ENCODE peak calls at places on chromosomes 12 and 14, in five cellular contexts. One of them, this sample, is unnamed.

GRCh38 chr12:66036317-66036716 is 94.2 kb downstream of the LLPH start:
- DNase-seq in colonic mucosa: no peak
- DNase-seq in mammary epithelial cell: peak; percentile 94
- DNase-seq in adrenal gland: peak; percentile 87
- DNase-seq in GM23338: no peak
- DNase-seq in this sample: no peak

GRCh38 chr12:48958049-48958388 is 732 bp upstream of the ARF3 start:
- DNase-seq in colonic mucosa: no peak
- DNase-seq in mammary epithelial cell: no peak
- DNase-seq in adrenal gland: no peak
- DNase-seq in GM23338: no peak
- DNase-seq in this sample: no peak

GRCh38 chr12:11071414-11071813 is 9.3 kb upstream of the TAS2R46 start:
- DNase-seq in colonic mucosa: no peak
- DNase-seq in mammary epithelial cell: no peak
- DNase-seq in adrenal gland: no peak
- DNase-seq in GM23338: peak; percentile 66
- DNase-seq in this sample: no peak

GRCh38 chr12:106145539-106146447 is 7.0 kb upstream of the NUAK1 start:
- DNase-seq in colonic mucosa: peak; percentile 84
- DNase-seq in mammary epithelial cell: no peak
- DNase-seq in adrenal gland: peak; percentile 48
- DNase-seq in GM23338: no peak
- DNase-seq in this sample: peak; percentile 56

GRCh38 chr14:102988054-102988453 is 65.6 kb downstream of the AMN start:
- DNase-seq in colonic mucosa: no peak
- DNase-seq in mammary epithelial cell: peak; percentile 22
- DNase-seq in adrenal gland: no peak
- DNase-seq in GM23338: no peak
- DNase-seq in this sample: no peak

GRCh38 chr12:126353604-126354003 is 1288.4 kb downstream of the AACS start:
- DNase-seq in colonic mucosa: no peak
- DNase-seq in mammary epithelial cell: peak; percentile 0
- DNase-seq in adrenal gland: no peak
- DNase-seq in GM23338: no peak
- DNase-seq in this sample: no peak

GRCh38 chr14:59464651-59465569 is at the start of gene GPR135:
- DNase-seq in colonic mucosa: peak; percentile 56
- DNase-seq in mammary epithelial cell: peak; percentile 26
- DNase-seq in adrenal gland: peak; percentile 68
- DNase-seq in GM23338: peak; percentile 70
- DNase-seq in this sample: peak; percentile 80

GRCh38 chr12:49776858-49777257 is 35.5 kb downstream of the TMBIM6 start:
- DNase-seq in colonic mucosa: no peak
- DNase-seq in mammary epithelial cell: no peak
- DNase-seq in adrenal gland: no peak
- DNase-seq in GM23338: no peak
- DNase-seq in this sample: no peak

GRCh38 chr14:21245813-21246212 is 23.4 kb downstream of the HNRNPC start:
- DNase-seq in colonic mucosa: no peak
- DNase-seq in mammary epithelial cell: no peak
- DNase-seq in adrenal gland: no peak
- DNase-seq in GM23338: no peak
- DNase-seq in this sample: no peak

GRCh38 chr12:110906516-110906915 is 13.9 kb downstream of the MYL2 start:
- DNase-seq in colonic mucosa: no peak
- DNase-seq in mammary epithelial cell: no peak
- DNase-seq in adrenal gland: no peak
- DNase-seq in GM23338: no peak
- DNase-seq in this sample: no peak

GRCh38 chr14:56933446-56933845 is 123.2 kb upstream of the OTX2 start:
- DNase-seq in colonic mucosa: no peak
- DNase-seq in mammary epithelial cell: no peak
- DNase-seq in adrenal gland: no peak
- DNase-seq in GM23338: no peak
- DNase-seq in this sample: no peak

GRCh38 chr14:50814161-50814560 is 16.8 kb downstream of the NIN start:
- DNase-seq in colonic mucosa: no peak
- DNase-seq in mammary epithelial cell: no peak
- DNase-seq in adrenal gland: no peak
- DNase-seq in GM23338: no peak
- DNase-seq in this sample: no peak

GRCh38 chr14:104889374-104889755 is 24.3 kb downstream of the CEP170B start:
- DNase-seq in colonic mucosa: no peak
- DNase-seq in mammary epithelial cell: no peak
- DNase-seq in adrenal gland: no peak
- DNase-seq in GM23338: no peak
- DNase-seq in this sample: no peak

GRCh38 chr14:61388173-61388975 is 67.0 kb downstream of the PRKCH start:
- DNase-seq in colonic mucosa: no peak
- DNase-seq in mammary epithelial cell: peak; percentile 94
- DNase-seq in adrenal gland: no peak
- DNase-seq in GM23338: no peak
- DNase-seq in this sample: no peak

DNA sequence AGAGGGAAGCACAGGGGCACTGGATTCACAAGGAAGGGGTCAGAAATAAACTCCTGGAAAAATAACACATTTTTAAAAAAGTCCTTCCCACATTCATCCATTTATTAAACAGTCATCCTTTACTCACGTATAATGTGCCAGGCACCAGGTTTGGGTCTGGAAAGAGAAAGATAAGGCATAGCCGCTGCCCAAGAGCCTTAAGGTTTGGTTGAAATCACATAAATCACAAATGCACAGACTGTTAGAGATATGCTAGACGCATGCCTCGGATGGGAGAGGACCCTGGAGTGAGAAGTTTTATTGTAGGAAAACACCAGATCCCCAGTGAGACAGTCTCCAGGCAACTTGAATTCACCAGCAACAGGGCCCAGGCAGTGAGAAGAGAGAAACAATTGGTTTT is 305.8 kb upstream of the AMIGO2 start:
- DNase-seq in colonic mucosa: no peak
- DNase-seq in mammary epithelial cell: no peak
- DNase-seq in adrenal gland: no peak
- DNase-seq in GM23338: peak; percentile 5
- DNase-seq in this sample: no peak
- H3K27ac ChIP-seq in colonic mucosa: no peak overlapping the region
- H3K27ac ChIP-seq in mammary epithelial cell: no peak overlapping the region
- H3K27ac ChIP-seq in adrenal gland: no peak overlapping the region
- H3K27ac ChIP-seq in GM23338: no peak overlapping the region
- H3K27ac ChIP-seq in this sample: no peak overlapping the region

GRCh38 chr12:79766705-79767464 is 76.1 kb upstream of the PAWR start:
- DNase-seq in colonic mucosa: no peak
- DNase-seq in mammary epithelial cell: no peak
- DNase-seq in adrenal gland: no peak
- DNase-seq in GM23338: no peak
- DNase-seq in this sample: no peak

GRCh38 chr12:79761341-79761740 is 70.6 kb upstream of the PAWR start:
- DNase-seq in colonic mucosa: no peak
- DNase-seq in mammary epithelial cell: no peak
- DNase-seq in adrenal gland: no peak
- DNase-seq in GM23338: no peak
- DNase-seq in this sample: no peak

GRCh38 chr12:79765157-79765556 is 74.4 kb upstream of the PAWR start:
- DNase-seq in colonic mucosa: no peak
- DNase-seq in mammary epithelial cell: no peak
- DNase-seq in adrenal gland: no peak
- DNase-seq in GM23338: no peak
- DNase-seq in this sample: no peak

GRCh38 chr12:79764641-79765040 is 73.9 kb upstream of the PAWR start:
- DNase-seq in colonic mucosa: no peak
- DNase-seq in mammary epithelial cell: no peak
- DNase-seq in adrenal gland: no peak
- DNase-seq in GM23338: no peak
- DNase-seq in this sample: no peak

DNA sequence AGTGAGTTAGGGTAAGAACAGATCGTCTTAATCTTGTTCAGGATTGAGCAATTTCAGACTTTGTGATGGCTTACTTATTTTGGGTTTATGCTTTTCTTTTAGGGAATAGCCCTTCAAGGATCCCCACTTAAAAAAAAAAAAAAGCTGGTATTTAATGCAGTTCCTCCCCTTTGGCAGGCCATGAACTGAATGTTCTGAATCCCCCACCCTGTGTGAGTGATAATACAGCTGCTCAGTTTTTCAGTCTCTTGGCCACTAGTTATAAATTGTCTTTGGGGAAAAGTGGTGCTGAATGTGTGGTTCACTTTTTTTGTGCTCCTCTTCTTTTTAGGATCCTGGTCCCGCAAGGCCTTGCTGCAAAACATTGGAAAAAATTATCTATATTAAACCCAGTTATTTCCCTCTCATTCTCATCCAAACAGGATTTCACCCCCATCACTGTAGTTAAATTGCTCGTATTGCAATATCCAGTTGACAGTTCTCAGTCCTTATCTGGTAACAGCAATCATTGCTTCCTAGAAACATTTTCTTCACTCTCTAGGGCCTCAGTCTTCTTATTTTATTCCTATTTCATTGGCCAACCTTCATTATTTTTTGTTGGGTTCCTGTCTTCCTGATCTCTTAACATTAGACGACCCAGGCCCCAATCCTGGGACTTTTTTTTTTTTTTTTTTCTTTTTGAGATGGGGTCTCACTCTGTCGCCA is 73.1 kb upstream of the PAWR start:
- DNase-seq in colonic mucosa: no peak
- DNase-seq in mammary epithelial cell: no peak
- DNase-seq in adrenal gland: no peak
- DNase-seq in GM23338: no peak
- DNase-seq in this sample: no peak
- H3K27me3 ChIP-seq in colonic mucosa: no peaks in the 10 kb centered on the region
- H3K27me3 ChIP-seq in mammary epithelial cell: no peaks in the 10 kb centered on the region
- H3K27me3 ChIP-seq in adrenal gland: no peaks in the 10 kb centered on the region
- H3K27me3 ChIP-seq in GM23338: no peaks in the 10 kb centered on the region
- H3K27me3 ChIP-seq in this sample: no peaks in the 10 kb centered on the region

DNA sequence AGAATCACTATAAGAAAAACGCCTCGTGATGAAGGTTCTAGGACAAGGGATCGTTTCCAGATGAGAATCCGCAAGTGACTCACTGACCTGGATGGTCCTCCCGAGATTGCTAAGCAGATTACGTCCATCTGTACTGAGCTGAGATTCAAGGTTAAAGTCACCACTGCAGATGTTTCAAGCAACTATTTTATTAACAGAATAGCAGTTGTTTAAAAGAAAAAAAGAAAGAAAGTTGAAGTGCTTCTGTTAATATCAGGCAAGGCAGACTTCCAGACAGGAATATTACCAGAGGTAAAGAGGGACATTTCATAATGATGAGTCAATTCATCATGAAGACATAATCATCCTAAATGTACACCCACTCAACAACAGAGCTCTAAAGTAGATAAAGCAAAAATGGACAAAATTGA is 17.9 kb downstream of the PXN start:
- DNase-seq in colonic mucosa: no peak
- DNase-seq in mammary epithelial cell: peak; percentile 73
- DNase-seq in adrenal gland: peak; percentile 69
- DNase-seq in GM23338: no peak
- DNase-seq in this sample: no peak
- H3K27ac ChIP-seq in colonic mucosa: no peak overlapping the region
- H3K27ac ChIP-seq in mammary epithelial cell: peak overlapping the region; percentile 90
- H3K27ac ChIP-seq in adrenal gland: peak overlapping the region; percentile 62
- H3K27ac ChIP-seq in GM23338: no peak overlapping the region
- H3K27ac ChIP-seq in this sample: peak overlapping the region; percentile 82

DNA sequence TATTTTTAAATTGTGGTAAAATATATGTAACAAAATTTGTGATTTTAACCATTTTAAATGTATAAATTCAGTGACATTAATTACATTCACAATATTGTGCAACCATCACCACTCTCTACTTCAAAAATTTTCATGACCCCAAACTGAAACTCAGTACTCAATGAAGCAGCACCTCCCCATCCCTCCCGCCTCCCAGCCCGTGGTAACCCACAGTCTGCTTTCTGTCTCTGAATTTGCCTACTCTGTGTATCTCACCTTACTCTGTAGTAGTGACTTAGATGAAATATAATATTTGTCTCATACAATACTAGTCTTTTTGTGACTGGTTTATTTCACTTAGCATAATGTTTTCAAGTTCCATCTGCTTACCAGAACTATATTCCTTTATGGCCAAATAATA is 36.2 kb downstream of the EML1 start:
- DNase-seq in colonic mucosa: no peak
- DNase-seq in mammary epithelial cell: no peak
- DNase-seq in adrenal gland: no peak
- DNase-seq in GM23338: no peak
- DNase-seq in this sample: no peak
- H3K27me3 ChIP-seq in colonic mucosa: no peaks in the 10 kb centered on the region
- H3K27me3 ChIP-seq in mammary epithelial cell: peaks cover 24% of the 10 kb centered on the region
- H3K27me3 ChIP-seq in adrenal gland: no peaks in the 10 kb centered on the region
- H3K27me3 ChIP-seq in GM23338: no peaks in the 10 kb centered on the region
- H3K27me3 ChIP-seq in this sample: no peaks in the 10 kb centered on the region

GRCh38 chr14:54399560-54399959 is 2.8 kb downstream of the CDKN3 start:
- DNase-seq in colonic mucosa: no peak
- DNase-seq in mammary epithelial cell: no peak
- DNase-seq in adrenal gland: no peak
- DNase-seq in GM23338: no peak
- DNase-seq in this sample: no peak

GRCh38 chr14:54395716-54396115 is 1.1 kb upstream of the CDKN3 start:
- DNase-seq in colonic mucosa: no peak
- DNase-seq in mammary epithelial cell: no peak
- DNase-seq in adrenal gland: no peak
- DNase-seq in GM23338: no peak
- DNase-seq in this sample: no peak

GRCh38 chr14:54396183-54396492 is 669 bp upstream of the CDKN3 start:
- DNase-seq in colonic mucosa: no peak
- DNase-seq in mammary epithelial cell: no peak
- DNase-seq in adrenal gland: no peak
- DNase-seq in GM23338: no peak
- DNase-seq in this sample: no peak

GRCh38 chr14:54396493-54397335 is at the start of gene CDKN3:
- DNase-seq in colonic mucosa: peak; percentile 99
- DNase-seq in mammary epithelial cell: peak; percentile 100
- DNase-seq in adrenal gland: peak; percentile 99
- DNase-seq in GM23338: peak; percentile 100
- DNase-seq in this sample: peak; percentile 99

DNA sequence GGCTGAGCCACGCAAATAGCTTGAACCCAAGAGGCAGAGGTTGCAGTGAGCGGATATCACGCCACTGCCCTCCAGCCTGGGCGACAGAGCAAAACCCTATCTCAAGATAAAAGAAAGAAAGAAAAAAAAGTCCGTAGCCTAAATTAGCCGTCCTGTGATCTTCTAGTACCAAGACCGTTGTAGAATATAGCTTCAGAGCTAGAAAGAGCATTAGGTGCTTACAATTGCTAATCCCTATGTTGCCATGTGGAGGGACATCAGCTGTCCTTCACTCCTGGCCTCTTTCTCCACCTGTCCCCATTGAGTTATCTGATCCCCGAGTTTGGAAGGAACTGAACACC is 1.2 kb downstream of the CDKN3 start:
- DNase-seq in colonic mucosa: no peak
- DNase-seq in mammary epithelial cell: no peak
- DNase-seq in adrenal gland: no peak
- DNase-seq in GM23338: no peak
- DNase-seq in this sample: no peak
- H3K27ac ChIP-seq in colonic mucosa: no peak overlapping the region
- H3K27ac ChIP-seq in mammary epithelial cell: no peak overlapping the region
- H3K27ac ChIP-seq in adrenal gland: no peak overlapping the region
- H3K27ac ChIP-seq in GM23338: no peak overlapping the region
- H3K27ac ChIP-seq in this sample: no peak overlapping the region